ENCODE peak calls at places on chromosomes 1 and 21, in six cellular contexts. Z is IMR-90, O is stomach, F is lower leg skin, U is thyroid gland, I is NB4. S is an unnamed sample.
A peak's percentile ranks its signal among the peaks of the same experiment; 100 is the strongest.

GRCh38 chr1:163035791-163036249 is 33.3 kb upstream of the RGS4 start:
- DNase-seq in Z (peak; percentile 96), O (no peak), F (no peak), U (no peak), I (no peak), S (no peak)

GRCh38 chr21:36163780-36164426 is 7.3 kb downstream of the DOP1B start:
- DNase-seq in Z (no peak), O (no peak), F (no peak), U (no peak), I (peak; percentile 80), S (no peak)

GRCh38 chr1:48236716-48237470 is 14.4 kb downstream of the SLC5A9 start:
- DNase-seq in Z (peak; percentile 35), O (no peak), F (no peak), U (no peak), I (peak; percentile 37), S (no peak)

GRCh38 chr1:27342391-27342777 is 562 bp downstream of the SYTL1 start:
- DNase-seq in Z (no peak), O (no peak), F (no peak), U (no peak), I (peak; percentile 54), S (no peak)

GRCh38 chr1:158053276-158053675 is 59.8 kb downstream of the KIRREL1 start:
- DNase-seq in Z (peak; percentile 26), O (no peak), F (no peak), U (no peak), I (no peak), S (no peak)

GRCh38 chr1:152052606-152053005 is 15.8 kb upstream of the S100A11 start:
- DNase-seq in Z (peak; percentile 71), O (peak; percentile 92), F (peak; percentile 97), U (peak; percentile 95), I (peak; percentile 83), S (no peak)

GRCh38 chr21:43306391-43306790 is 120.5 kb downstream of the SIK1 start:
- DNase-seq in Z (no peak), O (no peak), F (no peak), U (no peak), I (no peak), S (no peak)

GRCh38 chr1:168102482-168102881 is 34.2 kb downstream of the GPR161 start:
- DNase-seq in Z (peak; percentile 34), O (no peak), F (no peak), U (no peak), I (no peak), S (no peak)

GRCh38 chr1:101448018-101448417 is 211.2 kb downstream of the S1PR1 start:
- DNase-seq in Z (no peak), O (no peak), F (no peak), U (no peak), I (no peak), S (no peak)

GRCh38 chr1:40532844-40533424 is 1.5 kb downstream of the ZNF684 start:
- DNase-seq in Z (peak; percentile 55), O (no peak), F (no peak), U (peak; percentile 5), I (peak; percentile 87), S (no peak)

GRCh38 chr1:52032785-52033131 is 852 bp downstream of the KTI12 start:
- DNase-seq in Z (peak; percentile 60), O (peak; percentile 44), F (no peak), U (peak; percentile 20), I (peak; percentile 89), S (no peak)

GRCh38 chr1:60765204-60765603 is 317.2 kb upstream of the NFIA start:
- DNase-seq in Z (no peak), O (peak; percentile 30), F (no peak), U (peak; percentile 17), I (peak; percentile 50), S (no peak)

GRCh38 chr21:18759751-18760161 is 356.2 kb upstream of the TMPRSS15 start:
- DNase-seq in Z (no peak), O (no peak), F (no peak), U (no peak), I (no peak), S (no peak)

GRCh38 chr21:17391811-17392340 is 121.0 kb upstream of the CXADR start:
- DNase-seq in Z (no peak), O (no peak), F (no peak), U (no peak), I (no peak), S (no peak)

DNA sequence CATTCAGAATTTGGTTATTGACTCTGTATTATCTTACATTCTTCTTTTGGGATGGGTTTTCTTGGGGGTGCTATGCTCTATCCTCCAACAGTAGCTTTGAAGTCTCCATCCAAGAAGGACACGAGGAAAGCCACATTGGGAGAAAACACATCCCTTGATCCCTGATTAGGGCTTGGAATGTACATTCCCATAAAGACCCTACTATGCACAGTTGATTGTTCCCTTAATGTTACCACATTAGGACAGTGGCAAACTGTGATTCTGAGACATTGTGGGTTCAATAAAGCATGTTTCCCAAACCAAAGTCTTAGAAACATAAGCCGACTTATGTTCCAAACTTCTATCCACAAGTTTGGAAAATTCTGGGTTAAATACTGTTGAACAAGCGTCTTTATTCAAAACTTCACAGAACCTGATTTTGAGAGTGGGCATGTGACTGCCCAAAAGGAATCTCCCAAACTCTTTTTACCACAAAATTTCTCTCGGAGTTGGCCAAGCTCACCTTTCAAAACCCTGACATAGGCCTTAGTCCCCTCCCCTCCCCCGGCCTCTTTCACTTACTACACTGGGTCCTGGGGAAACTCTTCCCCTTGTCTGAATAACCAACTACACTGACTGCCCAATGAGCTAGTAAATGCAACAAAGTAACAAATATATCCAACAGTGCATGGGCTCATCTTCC is 177.0 kb upstream of the KAZN start:
- DNase-seq in Z (no peak), O (no peak), F (no peak), U (peak; percentile 66), I (no peak), S (no peak)
- TF ChIP-seq CTCF in Z (no peak), O (no peak), F (no peak), U (no peak), I (no peak), S (no peak)

DNA sequence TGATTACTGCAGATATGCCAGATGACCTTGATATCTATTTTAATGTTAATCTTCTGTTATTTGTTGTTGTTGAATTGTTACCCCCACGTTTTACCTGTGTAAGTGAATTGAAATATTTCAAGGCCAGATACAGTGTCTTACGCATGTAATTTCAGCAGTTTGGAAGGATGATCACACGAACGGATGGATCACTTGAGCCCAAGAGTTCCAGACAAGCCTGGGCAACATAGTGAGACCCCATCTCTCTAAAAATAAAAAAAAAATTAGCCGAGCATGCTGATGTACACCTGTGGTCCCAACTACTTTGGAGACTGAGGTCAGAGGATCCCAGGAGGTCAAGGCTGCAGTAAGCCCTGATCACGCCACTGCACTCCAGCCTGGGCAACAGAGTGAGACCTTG is 32.2 kb downstream of the SDCCAG8 start:
- DNase-seq in Z (no peak), O (no peak), F (no peak), U (no peak), I (no peak), S (no peak)
- TF ChIP-seq POLR2A in Z (no peak), O (no peak), F (no peak), U (no peak), I (no peak), S (no peak)

GRCh38 chr1:213127074-213127473 is 76.0 kb downstream of the RPS6KC1 start:
- DNase-seq in Z (peak; percentile 8), O (no peak), F (no peak), U (no peak), I (no peak), S (no peak)

GRCh38 chr1:213135572-213135971 is 84.5 kb downstream of the RPS6KC1 start:
- DNase-seq in Z (peak; percentile 50), O (no peak), F (no peak), U (no peak), I (no peak), S (no peak)

GRCh38 chr1:213136190-213136917 is 85.3 kb downstream of the RPS6KC1 start:
- DNase-seq in Z (no peak), O (no peak), F (no peak), U (no peak), I (no peak), S (no peak)

DNA sequence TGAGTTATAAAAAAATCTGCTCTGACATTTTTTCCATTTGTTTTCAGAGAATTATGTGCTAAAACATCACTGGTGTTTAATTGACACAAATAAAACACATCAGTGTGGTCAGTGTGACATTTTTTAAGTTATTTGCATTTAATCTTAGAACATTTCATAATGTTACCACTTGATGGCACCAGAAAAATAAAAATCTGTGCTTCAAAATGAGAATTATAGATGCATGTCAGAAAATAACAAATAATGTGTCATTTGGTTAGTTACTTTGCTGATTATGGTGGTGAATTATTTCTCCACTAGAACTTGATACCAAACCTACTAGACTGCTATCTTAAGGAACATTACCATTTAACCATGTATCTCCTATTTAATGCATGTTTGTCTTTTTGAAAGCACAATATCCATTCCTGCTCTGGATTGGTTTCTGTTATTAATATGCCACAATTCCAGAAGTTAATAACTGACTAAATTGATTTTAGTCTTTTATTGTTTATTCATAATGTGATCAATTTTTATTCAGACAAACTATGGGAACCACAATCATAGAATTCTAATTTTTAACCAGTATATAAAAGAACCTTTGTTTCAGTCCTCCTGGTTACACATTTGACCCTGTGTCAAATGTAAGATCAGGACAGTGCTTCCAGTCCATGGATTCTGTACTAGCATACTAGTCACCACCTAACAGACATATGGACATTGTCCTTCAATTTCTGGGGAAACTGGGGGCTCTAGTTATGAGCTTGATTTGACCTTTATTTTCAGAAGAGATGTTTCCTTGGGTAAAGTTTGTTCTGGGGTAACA is 81.0 kb downstream of the RPS6KC1 start:
- DNase-seq in Z (no peak), O (no peak), F (no peak), U (no peak), I (no peak), S (no peak)
- TF ChIP-seq CTCF in Z (no peak), O (no peak), F (no peak), U (no peak), I (no peak), S (no peak)

GRCh38 chr1:2555634-2556276 is 416 bp upstream of the TNFRSF14 start:
- DNase-seq in Z (no peak), O (peak; percentile 82), F (peak; percentile 99), U (peak; percentile 58), I (peak; percentile 95), S (no peak)
- TF ChIP-seq POLR2A in Z (no peak), O (no peak), F (no peak), U (peak; percentile 31), I (peak; percentile 16), S (no peak)

GRCh38 chr1:235511470-235512240 is 7.4 kb upstream of the B3GALNT2 start:
- DNase-seq in Z (peak; percentile 51), O (no peak), F (no peak), U (no peak), I (peak; percentile 38), S (no peak)
- TF ChIP-seq CTCF in Z (peak; percentile 2), O (no peak), F (no peak), U (no peak), I (peak; percentile 1), S (no peak)